ENCODE peak calls at places on chromosomes 13 and 19, in six cellular contexts. One of them, this sample, is unnamed.
A peak's percentile ranks its signal among the peaks of the same experiment; 100 is the strongest.

GRCh38 chr19:19655051-19655594 is 8.4 kb downstream of the ATP13A1 start:
- DNase-seq in H1: no peak
- DNase-seq in H9: peak; percentile 23
- DNase-seq in neuronal stem cell: no peak
- DNase-seq in mesenchymal stem cell: no peak
- DNase-seq in trophoblast cell: no peak
- DNase-seq in this sample: no peak

GRCh38 chr19:18194554-18195238 is 1.7 kb downstream of the MPV17L2 start:
- DNase-seq in H1: peak; percentile 76
- DNase-seq in H9: peak; percentile 77
- DNase-seq in neuronal stem cell: no peak
- DNase-seq in mesenchymal stem cell: peak; percentile 24
- DNase-seq in trophoblast cell: no peak
- DNase-seq in this sample: peak; percentile 34

GRCh38 chr19:55442372-55443044 is 592 bp downstream of the SHISA7 start:
- DNase-seq in H1: peak; percentile 71
- DNase-seq in H9: peak; percentile 67
- DNase-seq in neuronal stem cell: no peak
- DNase-seq in mesenchymal stem cell: no peak
- DNase-seq in trophoblast cell: no peak
- DNase-seq in this sample: no peak

GRCh38 chr19:57830071-57830602 is at the start of gene ZNF587B:
- DNase-seq in H1: peak; percentile 92
- DNase-seq in H9: peak; percentile 96
- DNase-seq in neuronal stem cell: peak; percentile 85
- DNase-seq in mesenchymal stem cell: peak; percentile 88
- DNase-seq in trophoblast cell: peak; percentile 98
- DNase-seq in this sample: peak; percentile 74

GRCh38 chr13:76266566-76266965 is 619.6 kb downstream of the KCTD12 start:
- DNase-seq in H1: no peak
- DNase-seq in H9: no peak
- DNase-seq in neuronal stem cell: no peak
- DNase-seq in mesenchymal stem cell: no peak
- DNase-seq in trophoblast cell: no peak
- DNase-seq in this sample: no peak

GRCh38 chr13:113616991-113617749 is 32.6 kb downstream of the TFDP1 start:
- DNase-seq in H1: no peak
- DNase-seq in H9: peak; percentile 61
- DNase-seq in neuronal stem cell: peak; percentile 62
- DNase-seq in mesenchymal stem cell: peak; percentile 30
- DNase-seq in trophoblast cell: no peak
- DNase-seq in this sample: peak; percentile 72

GRCh38 chr19:51691122-51692064 is 1.7 kb upstream of the SPACA6 start:
- DNase-seq in H1: no peak
- DNase-seq in H9: no peak
- DNase-seq in neuronal stem cell: no peak
- DNase-seq in mesenchymal stem cell: peak; percentile 67
- DNase-seq in trophoblast cell: no peak
- DNase-seq in this sample: peak; percentile 65

GRCh38 chr19:49767967-49768581 is 1.3 kb downstream of the AP2A1 start:
- DNase-seq in H1: no peak
- DNase-seq in H9: no peak
- DNase-seq in neuronal stem cell: no peak
- DNase-seq in mesenchymal stem cell: no peak
- DNase-seq in trophoblast cell: no peak
- DNase-seq in this sample: no peak

GRCh38 chr19:16368385-16369305 is 44.0 kb downstream of the KLF2 start:
- DNase-seq in H1: no peak
- DNase-seq in H9: no peak
- DNase-seq in neuronal stem cell: no peak
- DNase-seq in mesenchymal stem cell: no peak
- DNase-seq in trophoblast cell: no peak
- DNase-seq in this sample: no peak

GRCh38 chr19:15790096-15790495 is 2.6 kb downstream of the OR10H5 start:
- DNase-seq in H1: no peak
- DNase-seq in H9: no peak
- DNase-seq in neuronal stem cell: no peak
- DNase-seq in mesenchymal stem cell: no peak
- DNase-seq in trophoblast cell: no peak
- DNase-seq in this sample: no peak

GRCh38 chr19:50204081-50204428 is 633 bp downstream of the MYH14 start:
- DNase-seq in H1: no peak
- DNase-seq in H9: no peak
- DNase-seq in neuronal stem cell: no peak
- DNase-seq in mesenchymal stem cell: no peak
- DNase-seq in trophoblast cell: no peak
- DNase-seq in this sample: no peak

GRCh38 chr13:38350114-38350617 is 515 bp downstream of the UFM1 start:
- DNase-seq in H1: peak; percentile 59
- DNase-seq in H9: no peak
- DNase-seq in neuronal stem cell: no peak
- DNase-seq in mesenchymal stem cell: no peak
- DNase-seq in trophoblast cell: peak; percentile 50
- DNase-seq in this sample: peak; percentile 50

GRCh38 chr13:34416833-34417425 is 525.1 kb upstream of the NBEA start:
- DNase-seq in H1: no peak
- DNase-seq in H9: no peak
- DNase-seq in neuronal stem cell: no peak
- DNase-seq in mesenchymal stem cell: no peak
- DNase-seq in trophoblast cell: no peak
- DNase-seq in this sample: peak; percentile 39

GRCh38 chr13:75934889-75935288 is 298.8 kb downstream of the LMO7 start:
- DNase-seq in H1: no peak
- DNase-seq in H9: no peak
- DNase-seq in neuronal stem cell: no peak
- DNase-seq in mesenchymal stem cell: peak; percentile 34
- DNase-seq in trophoblast cell: no peak
- DNase-seq in this sample: peak; percentile 62

DNA sequence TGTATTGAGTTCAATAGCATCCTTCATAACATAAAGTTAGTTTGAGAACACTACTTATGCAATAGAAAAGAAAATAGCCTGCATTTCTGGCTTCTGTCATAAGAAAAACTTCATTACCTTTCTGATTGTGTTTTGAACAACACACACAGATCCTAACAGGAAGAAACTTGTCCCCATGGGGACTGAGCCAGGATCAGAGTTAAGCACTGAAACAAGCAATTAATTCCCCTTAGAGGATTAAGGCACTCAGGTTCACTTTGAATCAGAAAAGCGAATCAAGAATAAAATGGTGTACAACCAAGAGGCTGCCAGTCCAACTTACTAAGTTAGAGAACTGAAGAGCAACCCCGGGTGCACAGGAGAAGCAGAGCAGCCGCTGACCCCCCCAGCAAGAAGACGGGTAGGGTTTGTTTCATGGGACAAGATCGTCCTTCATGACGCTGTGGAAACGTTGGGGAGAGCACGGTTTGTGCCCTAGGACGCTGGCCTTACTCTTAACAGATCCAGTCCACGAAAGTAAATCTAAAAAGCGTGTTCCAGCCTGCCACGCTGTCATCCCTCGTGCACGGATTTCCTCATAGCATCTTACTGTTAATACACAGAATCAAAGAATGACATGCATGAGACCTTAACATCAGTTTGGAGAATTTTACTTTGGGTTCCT is 46.6 kb downstream of the GGACT start:
- DNase-seq in H1: peak; percentile 37
- DNase-seq in H9: no peak
- DNase-seq in neuronal stem cell: no peak
- DNase-seq in mesenchymal stem cell: no peak
- DNase-seq in trophoblast cell: no peak
- DNase-seq in this sample: no peak
- H3K14ac ChIP-seq in H1: no peak overlapping the region
- H3K14ac ChIP-seq in H9: no peak overlapping the region
- H3K14ac ChIP-seq in neuronal stem cell: no peak overlapping the region
- H3K14ac ChIP-seq in mesenchymal stem cell: no peak overlapping the region
- H3K14ac ChIP-seq in trophoblast cell: no peak overlapping the region
- H3K14ac ChIP-seq in this sample: no peak overlapping the region

GRCh38 chr13:98958443-98958794 is 19.4 kb downstream of the DOCK9 start:
- DNase-seq in H1: peak; percentile 26
- DNase-seq in H9: no peak
- DNase-seq in neuronal stem cell: no peak
- DNase-seq in mesenchymal stem cell: no peak
- DNase-seq in trophoblast cell: no peak
- DNase-seq in this sample: no peak
- H3K14ac ChIP-seq in H1: no peak overlapping the region
- H3K14ac ChIP-seq in H9: no peak overlapping the region
- H3K14ac ChIP-seq in neuronal stem cell: no peak overlapping the region
- H3K14ac ChIP-seq in mesenchymal stem cell: no peak overlapping the region
- H3K14ac ChIP-seq in trophoblast cell: no peak overlapping the region
- H3K14ac ChIP-seq in this sample: no peak overlapping the region

GRCh38 chr13:29993196-29993595 is 142.8 kb upstream of the UBL3 start:
- DNase-seq in H1: no peak
- DNase-seq in H9: no peak
- DNase-seq in neuronal stem cell: no peak
- DNase-seq in mesenchymal stem cell: no peak
- DNase-seq in trophoblast cell: no peak
- DNase-seq in this sample: no peak
- H3K14ac ChIP-seq in H1: no peak overlapping the region
- H3K14ac ChIP-seq in H9: no peak overlapping the region
- H3K14ac ChIP-seq in neuronal stem cell: no peak overlapping the region
- H3K14ac ChIP-seq in mesenchymal stem cell: no peak overlapping the region
- H3K14ac ChIP-seq in trophoblast cell: no peak overlapping the region
- H3K14ac ChIP-seq in this sample: peak overlapping the region; percentile 82

DNA sequence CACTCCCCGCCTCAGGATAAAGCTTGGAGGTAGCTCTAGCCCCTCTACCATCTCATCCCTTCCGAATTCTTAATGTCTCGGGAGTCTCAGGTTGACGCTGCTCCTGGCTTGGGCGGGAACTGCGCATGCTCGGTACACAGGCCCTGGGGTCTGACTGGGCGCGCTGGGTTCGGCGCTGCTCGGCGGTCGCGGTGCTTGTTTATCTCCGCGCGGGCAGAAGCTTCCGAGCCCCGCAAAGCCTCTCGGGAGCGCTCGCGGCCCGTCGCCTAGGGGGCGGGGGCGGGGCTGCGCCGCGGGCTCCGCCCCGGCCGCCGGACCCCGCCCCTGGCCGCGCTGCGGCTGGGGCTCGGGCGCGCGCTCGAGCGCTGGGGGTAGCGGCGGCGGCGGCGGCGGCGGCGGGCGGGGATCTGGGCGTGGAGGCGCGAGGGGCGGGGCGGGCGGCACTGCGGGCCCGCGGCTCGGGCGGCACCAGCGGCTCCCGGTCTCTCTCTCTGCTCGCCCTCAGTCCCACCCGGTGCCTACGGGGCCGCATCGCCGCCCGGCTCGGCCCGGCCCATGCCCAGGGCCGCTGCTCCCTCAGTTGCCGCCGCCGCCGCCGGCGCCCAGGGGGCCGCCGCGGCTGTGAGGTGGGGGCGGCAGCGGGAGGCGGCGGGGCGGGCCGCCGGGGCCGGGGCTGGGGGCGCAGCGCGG is at the start of gene RAP2A:
- DNase-seq in H1: peak; percentile 86
- DNase-seq in H9: peak; percentile 92
- DNase-seq in neuronal stem cell: peak; percentile 92
- DNase-seq in mesenchymal stem cell: peak; percentile 93
- DNase-seq in trophoblast cell: peak; percentile 88
- DNase-seq in this sample: peak; percentile 91
- H3K14ac ChIP-seq in H1: no peak within 1 kb of the TSS
- H3K14ac ChIP-seq in H9: peak within 1 kb of the TSS; percentile 98
- H3K14ac ChIP-seq in neuronal stem cell: peak within 1 kb of the TSS; percentile 63
- H3K14ac ChIP-seq in mesenchymal stem cell: no peak within 1 kb of the TSS
- H3K14ac ChIP-seq in trophoblast cell: peak within 1 kb of the TSS; percentile 72
- H3K14ac ChIP-seq in this sample: peak within 1 kb of the TSS; percentile 96

DNA sequence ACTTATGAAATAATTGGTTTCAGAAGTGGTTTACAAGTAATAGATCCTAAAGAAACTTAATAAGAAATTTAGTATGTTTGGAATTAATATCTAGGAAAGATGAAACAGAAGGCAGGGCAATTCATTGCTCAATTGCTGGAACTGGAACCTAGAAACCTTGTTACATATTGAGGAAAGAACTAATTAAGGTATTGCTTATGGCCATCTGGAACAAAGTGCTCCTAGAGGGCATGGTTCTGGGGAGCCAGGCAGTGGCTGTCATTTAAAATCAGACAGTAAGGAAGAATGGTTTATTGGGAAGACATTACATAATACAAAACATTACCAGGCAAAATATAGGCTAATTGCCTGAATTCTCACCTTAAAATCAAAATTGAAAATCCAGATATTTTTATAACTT is 224.1 kb downstream of the SLITRK6 start:
- DNase-seq in H1: no peak
- DNase-seq in H9: no peak
- DNase-seq in neuronal stem cell: no peak
- DNase-seq in mesenchymal stem cell: no peak
- DNase-seq in trophoblast cell: no peak
- DNase-seq in this sample: no peak
- H3K14ac ChIP-seq in H1: no peak overlapping the region
- H3K14ac ChIP-seq in H9: no peak overlapping the region
- H3K14ac ChIP-seq in neuronal stem cell: no peak overlapping the region
- H3K14ac ChIP-seq in mesenchymal stem cell: no peak overlapping the region
- H3K14ac ChIP-seq in trophoblast cell: no peak overlapping the region
- H3K14ac ChIP-seq in this sample: no peak overlapping the region

GRCh38 chr19:8680676-8681344 is 17.8 kb downstream of the ACTL9 start:
- DNase-seq in H1: no peak
- DNase-seq in H9: no peak
- DNase-seq in neuronal stem cell: no peak
- DNase-seq in mesenchymal stem cell: no peak
- DNase-seq in trophoblast cell: no peak
- DNase-seq in this sample: no peak
- H3K14ac ChIP-seq in H1: no peak overlapping the region
- H3K14ac ChIP-seq in H9: no peak overlapping the region
- H3K14ac ChIP-seq in neuronal stem cell: no peak overlapping the region
- H3K14ac ChIP-seq in mesenchymal stem cell: no peak overlapping the region
- H3K14ac ChIP-seq in trophoblast cell: no peak overlapping the region
- H3K14ac ChIP-seq in this sample: no peak overlapping the region

DNA sequence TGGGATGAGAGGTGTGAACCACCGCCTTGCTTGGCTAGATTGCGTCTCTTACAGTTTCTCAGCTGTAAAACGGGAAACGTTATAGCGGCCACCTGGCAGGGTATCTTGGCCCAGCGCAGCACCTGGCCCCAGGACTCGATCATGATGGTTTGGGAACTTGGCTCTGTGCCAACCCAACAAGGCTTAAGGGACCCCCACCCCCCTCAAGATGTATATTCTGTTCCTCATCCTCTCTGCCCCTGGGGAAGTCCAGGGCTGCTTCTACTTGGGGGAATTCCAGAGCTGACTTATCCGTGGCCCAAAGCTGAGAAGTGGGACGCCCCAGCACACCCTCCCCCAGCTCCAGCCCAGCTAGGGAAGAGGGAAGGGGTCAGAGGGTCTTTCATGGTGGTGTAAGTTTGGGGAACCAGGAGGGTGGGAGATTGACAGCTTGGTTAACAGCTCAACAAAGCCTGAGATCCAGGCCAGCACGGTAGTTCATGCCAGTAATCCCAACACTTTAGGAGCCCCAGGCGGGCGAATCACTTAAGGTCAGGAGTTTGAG is 695 bp downstream of the ICAM1 start:
- DNase-seq in H1: no peak
- DNase-seq in H9: no peak
- DNase-seq in neuronal stem cell: no peak
- DNase-seq in mesenchymal stem cell: peak; percentile 85
- DNase-seq in trophoblast cell: peak; percentile 31
- DNase-seq in this sample: peak; percentile 56
- H3K14ac ChIP-seq in H1: no peak overlapping the region
- H3K14ac ChIP-seq in H9: no peak overlapping the region
- H3K14ac ChIP-seq in neuronal stem cell: no peak overlapping the region
- H3K14ac ChIP-seq in mesenchymal stem cell: no peak overlapping the region
- H3K14ac ChIP-seq in trophoblast cell: no peak overlapping the region
- H3K14ac ChIP-seq in this sample: peak overlapping the region; percentile 44

This sample was measured in IMR-90.